ENCODE peak calls at places on chromosomes 2 and 18, in seven cellular contexts. W is adrenal gland; H is HCT116; T is naive thymus-derived CD4-positive, alpha-beta T cell; K is psoas muscle; I is hepatocyte; A is CD8-positive, alpha-beta memory T cell. R is an unnamed sample.

GRCh38 chr2:44799105-44799504 is 142.4 kb upstream of the SIX3 start:
- DNase-seq in W (no peak), K (no peak), A (no peak), T (no peak), H (no peak), I (no peak), R (no peak)

GRCh38 chr18:7958081-7958896 is 391.2 kb downstream of the PTPRM start:
- DNase-seq in A (no peak), W (no peak), K (no peak), T (no peak), I (no peak), H (no peak), R (no peak)

GRCh38 chr2:100773538-100773937 is 46.4 kb upstream of the NPAS2 start:
- DNase-seq in H (no peak), A (no peak), T (no peak), W (no peak), I (no peak), K (no peak), R (no peak)

GRCh38 chr2:18585526-18585925 is 3.8 kb downstream of the NT5C1B start:
- DNase-seq in T (no peak), A (no peak), K (no peak), W (no peak), I (no peak), H (no peak), R (no peak)

GRCh38 chr18:10840768-10841167 is 308.6 kb downstream of the PIEZO2 start:
- DNase-seq in W (no peak), T (no peak), H (no peak), K (no peak), I (no peak), A (no peak), R (no peak)

GRCh38 chr2:170122883-170123547 is 54.9 kb upstream of the MYO3B start:
- DNase-seq in H (peak), W (no peak), I (no peak), A (no peak), K (no peak), T (no peak), R (no peak)

GRCh38 chr2:2389215-2389614 is 58.1 kb upstream of the MYT1L start:
- DNase-seq in A (no peak), W (no peak), H (no peak), I (no peak), T (no peak), K (no peak), R (no peak)

GRCh38 chr18:32761231-32761785 is 11.5 kb downstream of the KLHL14 start:
- DNase-seq in A (no peak), K (no peak), H (no peak), T (no peak), I (no peak), W (no peak), R (no peak)

GRCh38 chr2:120818441-120818920 is 82.8 kb downstream of the GLI2 start:
- DNase-seq in I (no peak), K (peak), W (peak), H (no peak), T (no peak), A (no peak), R (no peak)

GRCh38 chr2:2735041-2735440 is 404.0 kb upstream of the MYT1L start:
- DNase-seq in A (no peak), I (no peak), T (no peak), K (no peak), H (no peak), W (no peak), R (no peak)

GRCh38 chr2:118010470-118010869 is 3.4 kb downstream of the CCDC93 start:
- DNase-seq in I (no peak), W (no peak), H (no peak), A (no peak), T (no peak), K (no peak), R (no peak)

GRCh38 chr2:108825254-108825653 is 38.7 kb downstream of the CCDC138 start:
- DNase-seq in A (no peak), W (no peak), T (no peak), I (no peak), H (no peak), K (no peak), R (no peak)

GRCh38 chr2:8541223-8541622 is 140.6 kb upstream of the ID2 start:
- DNase-seq in W (no peak), K (no peak), T (no peak), A (no peak), I (no peak), H (no peak), R (no peak)

GRCh38 chr2:177419274-177419673 is 26.7 kb downstream of the AGPS start:
- DNase-seq in W (no peak), I (no peak), K (no peak), H (no peak), T (no peak), A (no peak), R (no peak)

GRCh38 chr2:45923701-45924100 is 272.2 kb downstream of the PRKCE start:
- DNase-seq in A (no peak), T (no peak), K (no peak), I (no peak), H (no peak), W (no peak), R (no peak)

GRCh38 chr18:1227025-1227424 is 322.4 kb downstream of the ADCYAP1 start:
- DNase-seq in I (no peak), W (no peak), A (no peak), H (no peak), T (no peak), K (no peak), R (no peak)

GRCh38 chr2:34242741-34243123 is 643.6 kb upstream of the FAM98A start:
- DNase-seq in H (no peak), A (no peak), I (peak), W (no peak), T (no peak), K (no peak), R (no peak)

GRCh38 chr18:12391487-12392136 is 14.6 kb upstream of the AFG3L2 start:
- DNase-seq in H (peak), A (peak), I (peak), T (peak), W (peak), K (peak), R (no peak)

GRCh38 chr2:110748489-110748867 is 16.1 kb downstream of the ACOXL start:
- DNase-seq in T (peak), A (peak), W (no peak), I (no peak), H (no peak), K (no peak), R (no peak)

GRCh38 chr18:57898506-57899124 is 95.5 kb upstream of the ATP8B1 start:
- DNase-seq in T (no peak), K (no peak), W (no peak), A (no peak), I (no peak), H (no peak), R (no peak)

GRCh38 chr2:168286535-168286934 is 39.1 kb upstream of the STK39 start:
- DNase-seq in I (no peak), W (no peak), K (no peak), H (no peak), T (no peak), A (no peak), R (no peak)

GRCh38 chr2:108978709-108979111 is 10.3 kb downstream of the EDAR start:
- DNase-seq in T (no peak), I (no peak), K (no peak), A (no peak), H (no peak), W (no peak), R (no peak)

GRCh38 chr2:181309576-181309975 is 147.6 kb upstream of the ITGA4 start:
- DNase-seq in I (no peak), A (no peak), K (no peak), H (no peak), T (no peak), W (no peak), R (no peak)
- H3K4me3 ChIP-seq in I (no peak), A (peak), K (no peak), H (no peak), T (peak), W (no peak), R (peak)

DNA sequence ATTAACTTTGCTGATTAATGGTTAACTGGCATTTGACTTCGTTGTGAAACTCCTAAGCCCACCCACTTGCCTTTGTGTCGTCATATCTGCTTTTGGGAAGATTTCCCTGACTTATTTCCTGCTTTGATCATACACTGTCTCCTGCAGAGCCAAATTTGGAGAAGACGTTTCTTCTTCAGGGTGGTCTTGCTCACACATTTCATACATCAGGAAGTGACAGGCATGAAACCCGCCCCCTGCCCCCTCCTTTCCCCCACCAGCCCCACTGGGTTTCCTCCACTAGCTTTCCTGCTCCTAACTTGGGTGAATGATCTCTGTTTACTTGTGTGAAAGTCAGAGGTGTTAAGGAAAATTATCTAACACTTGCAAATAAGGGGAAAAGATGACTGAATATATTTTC is 300.1 kb downstream of the TSN start:
- DNase-seq in A (no peak), T (no peak), K (no peak), I (no peak), H (no peak), W (no peak), R (no peak)
- H3K27ac ChIP-seq in A (no peak), T (no peak), K (no peak), I (peak), H (no peak), W (no peak), R (no peak)

GRCh38 chr2:9812945-9813311 is 30.3 kb upstream of the TAF1B start:
- DNase-seq in K (no peak), A (no peak), H (no peak), I (no peak), T (no peak), W (no peak), R (no peak)
- H3K4me3 ChIP-seq in K (no peak), A (no peak), H (no peak), I (no peak), T (no peak), W (no peak), R (no peak)

GRCh38 chr2:240458900-240459391 is 23.5 kb downstream of the GPC1 start:
- DNase-seq in I (no peak), T (no peak), W (peak), H (no peak), A (no peak), K (peak), R (no peak)
- H3K27ac ChIP-seq in I (no peak), T (no peak), W (no peak), H (no peak), A (no peak), K (no peak), R (no peak)